ENCODE peak calls at places on chromosomes 12 and 14, in six cellular contexts. Q is GM23338, V is right atrium auricular region, S is HFF-Myc, R is neural progenitor cell, C is IMR-90. G is an unnamed sample.

GRCh38 chr12:120708646-120709045 is 1.6 kb upstream of the UNC119B start:
- DNase-seq in Q (no peak), V (no peak), S (no peak), R (no peak), C (no peak), G (no peak)

GRCh38 chr14:76995279-76996035 is 33.1 kb downstream of the IRF2BPL start:
- DNase-seq in Q (no peak), V (no peak), S (no peak), R (no peak), C (no peak), G (no peak)

GRCh38 chr14:64234877-64235651 is 59.1 kb downstream of the ESR2 start:
- DNase-seq in Q (no peak), V (no peak), S (no peak), R (no peak), C (peak), G (peak)

GRCh38 chr12:12903642-12904609 is 12.6 kb downstream of the GPRC5A start:
- DNase-seq in Q (no peak), V (no peak), S (no peak), R (no peak), C (no peak), G (no peak)

GRCh38 chr12:111066744-111067437 is 146.5 kb upstream of the MYL2 start:
- DNase-seq in Q (peak), V (no peak), S (no peak), R (no peak), C (no peak), G (peak)

GRCh38 chr14:70881549-70882174 is 25.6 kb upstream of the PCNX1 start:
- DNase-seq in Q (no peak), V (no peak), S (no peak), R (no peak), C (no peak), G (no peak)

GRCh38 chr12:56021882-56022497 is 1.1 kb downstream of the IKZF4 start:
- DNase-seq in Q (no peak), V (no peak), S (no peak), R (no peak), C (no peak), G (no peak)

GRCh38 chr12:76789335-76790050 is 25.6 kb downstream of the ZDHHC17 start:
- DNase-seq in Q (no peak), V (no peak), S (no peak), R (no peak), C (no peak), G (no peak)

GRCh38 chr12:26940820-26941219 is 2.5 kb downstream of the FGFR1OP2 start:
- DNase-seq in Q (no peak), V (no peak), S (no peak), R (no peak), C (peak), G (peak)

GRCh38 chr12:95838125-95838524 is 20.6 kb upstream of the SNRPF start:
- DNase-seq in Q (no peak), V (no peak), S (peak), R (no peak), C (peak), G (peak)

GRCh38 chr14:38101679-38102078 is 106.0 kb upstream of the SSTR1 start:
- DNase-seq in Q (no peak), V (no peak), S (no peak), R (no peak), C (no peak), G (no peak)

DNA sequence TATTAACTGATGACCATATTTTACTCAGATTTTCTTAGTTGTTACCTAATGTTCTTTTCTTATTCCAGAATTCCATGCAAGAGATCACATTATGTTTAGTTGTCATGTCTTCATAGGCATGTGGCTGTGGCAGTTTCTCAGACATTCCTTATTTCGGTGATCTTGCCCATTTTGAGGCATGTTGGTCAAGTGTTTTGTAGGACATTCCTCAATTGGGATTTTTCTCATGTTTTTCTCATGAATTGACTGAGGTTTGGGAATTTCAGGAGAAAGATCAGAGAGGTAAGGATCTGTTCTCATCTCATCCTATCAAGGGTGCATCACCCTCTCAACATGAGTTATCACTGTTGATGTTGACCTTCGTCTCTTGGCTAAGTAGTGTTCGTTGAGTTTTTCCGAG is 81.3 kb downstream of the CHST11 start:
- DNase-seq in Q (no peak), V (no peak), S (no peak), R (no peak), C (no peak), G (no peak)
- H3K4me3 ChIP-seq in Q (no peak), V (no peak), S (no peak), R (no peak), C (no peak), G (no peak)

DNA sequence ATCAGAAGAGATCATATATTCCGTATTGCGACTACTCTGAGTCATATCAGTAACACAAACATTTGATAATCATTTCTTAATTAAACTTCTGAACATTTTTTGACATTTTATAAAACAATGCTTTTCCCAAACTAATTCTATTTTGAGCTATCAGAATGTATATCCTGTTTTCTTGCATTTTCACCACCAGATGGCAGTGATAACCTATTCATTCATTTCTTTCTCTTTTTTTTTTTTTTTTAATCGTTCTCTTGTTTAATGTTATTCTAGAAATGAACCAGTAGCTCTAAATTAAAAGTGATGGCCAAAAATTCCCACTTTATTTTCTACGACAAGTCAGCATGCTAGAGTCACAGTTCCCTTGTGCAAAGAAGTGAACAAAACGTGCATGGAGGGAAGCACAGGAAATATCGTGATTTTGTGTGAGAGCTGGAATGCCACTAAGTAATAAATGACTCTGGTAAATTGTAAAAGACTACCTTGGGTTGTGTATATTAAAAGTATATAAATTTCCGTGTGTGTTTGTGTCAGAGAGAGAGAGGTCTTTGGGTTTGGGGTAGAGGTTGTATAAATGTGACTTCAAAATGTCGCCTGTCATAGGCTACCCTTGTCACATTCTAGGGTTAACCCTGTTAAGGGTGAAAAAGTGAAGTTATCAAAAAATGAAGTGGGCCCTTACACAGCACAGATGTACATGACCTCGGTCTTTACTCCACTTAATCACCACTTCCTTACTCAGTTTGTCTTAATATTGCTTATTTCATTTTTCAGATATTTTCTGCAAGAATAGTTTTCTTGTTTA is 40.4 kb upstream of the LDHB start:
- DNase-seq in Q (peak), V (no peak), S (peak), R (peak), C (peak), G (peak)
- TF ChIP-seq CTCF in Q (no peak), V (peak), S (peak), R (peak), C (peak), G (peak)

GRCh38 chr12:64293654-64294364 is 71.7 kb upstream of the KICS2 start:
- DNase-seq in Q (no peak), V (no peak), S (no peak), R (no peak), C (no peak), G (no peak)
- H3K4me3 ChIP-seq in Q (no peak), V (no peak), S (no peak), R (no peak), C (no peak), G (no peak)

GRCh38 chr12:92928962-92929915 is at the start of gene EEA1:
- DNase-seq in Q (peak), V (peak), S (peak), R (peak), C (peak), G (peak)

GRCh38 chr12:92926549-92926948 is 2.5 kb downstream of the EEA1 start:
- DNase-seq in Q (no peak), V (no peak), S (no peak), R (peak), C (no peak), G (no peak)

GRCh38 chr12:92928431-92928961 is 599 bp downstream of the EEA1 start:
- DNase-seq in Q (no peak), V (peak), S (no peak), R (no peak), C (no peak), G (peak)

GRCh38 chr12:92927436-92928116 is 1.5 kb downstream of the EEA1 start:
- DNase-seq in Q (peak), V (no peak), S (peak), R (peak), C (peak), G (peak)

GRCh38 chr12:92927055-92927435 is 2.0 kb downstream of the EEA1 start:
- DNase-seq in Q (peak), V (no peak), S (no peak), R (peak), C (peak), G (peak)
- TF ChIP-seq CTCF in Q (peak), V (peak), S (peak), R (peak), C (peak), G (peak)

GRCh38 chr12:6961695-6962284 is 8.7 kb downstream of the PHB2 start:
- DNase-seq in Q (peak), V (peak), S (no peak), R (peak), C (peak), G (peak)
- H3K4me3 ChIP-seq in Q (peak), V (no peak), S (peak), R (peak), C (no peak), G (peak)

GRCh38 chr14:27557445-27557844 is 959.6 kb upstream of the NOVA1 start:
- DNase-seq in Q (no peak), V (no peak), S (no peak), R (no peak), C (no peak), G (no peak)

DNA sequence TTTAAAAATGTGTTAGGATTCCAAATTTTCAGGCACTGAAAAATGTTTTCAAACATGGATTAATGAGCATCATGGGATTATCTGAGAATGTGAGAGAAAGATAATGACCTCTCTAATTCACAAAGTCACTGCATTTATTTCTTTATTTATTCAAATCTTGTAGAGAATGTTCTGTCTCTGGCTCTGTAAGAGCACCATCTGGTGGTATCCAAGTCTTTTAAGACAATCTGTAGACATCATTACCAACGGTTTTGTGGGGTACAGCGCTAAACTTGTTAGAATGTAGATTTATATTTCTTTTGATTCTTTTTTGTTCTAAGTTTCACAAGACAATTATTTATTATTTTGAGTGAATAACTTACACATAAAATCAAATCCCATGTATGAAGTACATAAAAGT is 956.0 kb upstream of the NOVA1 start:
- DNase-seq in Q (peak), V (no peak), S (no peak), R (peak), C (no peak), G (peak)
- TF ChIP-seq CTCF in Q (peak), V (no peak), S (no peak), R (peak), C (no peak), G (peak)

GRCh38 chr14:54815016-54815415 is 87.6 kb downstream of the GCH1 start:
- DNase-seq in Q (no peak), V (no peak), S (no peak), R (no peak), C (peak), G (peak)
- H3K4me3 ChIP-seq in Q (no peak), V (no peak), S (no peak), R (no peak), C (no peak), G (no peak)

DNA sequence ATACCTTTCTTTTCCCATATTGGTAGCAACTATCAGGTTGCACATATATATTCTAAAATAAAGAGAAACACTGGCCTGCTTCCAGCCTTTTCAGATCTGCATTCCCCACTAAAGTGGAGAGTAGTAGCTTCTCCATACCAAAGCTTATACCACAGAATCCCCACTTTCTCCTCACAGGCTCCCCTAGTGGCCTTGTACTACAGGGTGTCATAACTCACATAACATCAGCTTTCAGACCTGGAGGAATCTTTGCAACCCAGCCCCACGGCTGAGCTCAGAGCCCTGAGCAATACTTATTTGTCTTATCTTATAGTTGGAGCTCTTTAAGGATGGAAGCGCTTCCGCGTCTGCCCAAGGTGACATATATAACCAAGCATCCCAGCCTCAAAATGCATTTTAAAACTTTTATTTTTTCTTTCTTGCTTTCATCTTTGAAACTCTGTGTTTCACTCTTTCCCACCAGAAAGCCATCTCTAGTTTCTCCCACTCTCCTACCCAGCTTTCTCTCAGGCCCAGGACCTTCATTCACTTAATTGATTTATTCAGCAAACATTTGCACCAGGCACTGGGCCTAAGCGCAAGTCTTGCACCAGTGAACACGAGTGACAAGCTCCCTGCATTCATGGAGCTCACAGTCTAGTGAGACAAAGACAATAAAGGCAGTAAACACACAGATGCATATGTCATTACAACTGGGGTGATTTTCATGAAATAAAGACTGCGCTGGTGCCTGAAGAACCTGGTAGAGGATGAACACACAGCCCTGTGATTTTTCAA is 254.7 kb downstream of the IPO8 start:
- DNase-seq in Q (peak), V (no peak), S (no peak), R (peak), C (peak), G (peak)
- TF ChIP-seq CTCF in Q (peak), V (peak), S (peak), R (peak), C (peak), G (peak)